ENCODE peak calls at places on chromosomes 7 and 10, in four cellular contexts. One of them, this sample, is unnamed. For H3K4me1, the result is how much of the 10 kb centered on the place peaks cover.

GRCh38 chr10:124733566-124734245 is 10.5 kb downstream of the FAM53B start:
- DNase-seq in Karpas-422: no peak
- DNase-seq in mesendoderm: no peak
- DNase-seq in neuronal stem cell: no peak
- DNase-seq in this sample: no peak

GRCh38 chr7:81769891-81770818 is at the start of gene HGF:
- DNase-seq in Karpas-422: no peak
- DNase-seq in mesendoderm: peak
- DNase-seq in neuronal stem cell: no peak
- DNase-seq in this sample: no peak

GRCh38 chr10:44662002-44662401 is 249.1 kb upstream of the TMEM72 start:
- DNase-seq in Karpas-422: no peak
- DNase-seq in mesendoderm: no peak
- DNase-seq in neuronal stem cell: no peak
- DNase-seq in this sample: no peak

GRCh38 chr7:151013728-151014497 is 10.4 kb downstream of the ATG9B start:
- DNase-seq in Karpas-422: peak
- DNase-seq in mesendoderm: peak
- DNase-seq in neuronal stem cell: peak
- DNase-seq in this sample: no peak

GRCh38 chr7:117119192-117119924 is 166.1 kb downstream of the ST7 start:
- DNase-seq in Karpas-422: peak
- DNase-seq in mesendoderm: peak
- DNase-seq in neuronal stem cell: peak
- DNase-seq in this sample: peak

GRCh38 chr10:29590598-29591415 is 44.0 kb downstream of the SVIL start:
- DNase-seq in Karpas-422: peak
- DNase-seq in mesendoderm: peak
- DNase-seq in neuronal stem cell: peak
- DNase-seq in this sample: no peak

GRCh38 chr10:103676851-103677417 is 178.4 kb downstream of the SH3PXD2A start:
- DNase-seq in Karpas-422: no peak
- DNase-seq in mesendoderm: peak
- DNase-seq in neuronal stem cell: no peak
- DNase-seq in this sample: no peak

GRCh38 chr10:84632866-84633265 is 304.5 kb downstream of the CCSER2 start:
- DNase-seq in Karpas-422: no peak
- DNase-seq in mesendoderm: peak
- DNase-seq in neuronal stem cell: no peak
- DNase-seq in this sample: no peak

GRCh38 chr7:22725585-22725984 is 1.4 kb upstream of the IL6 start:
- DNase-seq in Karpas-422: peak
- DNase-seq in mesendoderm: peak
- DNase-seq in neuronal stem cell: no peak
- DNase-seq in this sample: peak

DNA sequence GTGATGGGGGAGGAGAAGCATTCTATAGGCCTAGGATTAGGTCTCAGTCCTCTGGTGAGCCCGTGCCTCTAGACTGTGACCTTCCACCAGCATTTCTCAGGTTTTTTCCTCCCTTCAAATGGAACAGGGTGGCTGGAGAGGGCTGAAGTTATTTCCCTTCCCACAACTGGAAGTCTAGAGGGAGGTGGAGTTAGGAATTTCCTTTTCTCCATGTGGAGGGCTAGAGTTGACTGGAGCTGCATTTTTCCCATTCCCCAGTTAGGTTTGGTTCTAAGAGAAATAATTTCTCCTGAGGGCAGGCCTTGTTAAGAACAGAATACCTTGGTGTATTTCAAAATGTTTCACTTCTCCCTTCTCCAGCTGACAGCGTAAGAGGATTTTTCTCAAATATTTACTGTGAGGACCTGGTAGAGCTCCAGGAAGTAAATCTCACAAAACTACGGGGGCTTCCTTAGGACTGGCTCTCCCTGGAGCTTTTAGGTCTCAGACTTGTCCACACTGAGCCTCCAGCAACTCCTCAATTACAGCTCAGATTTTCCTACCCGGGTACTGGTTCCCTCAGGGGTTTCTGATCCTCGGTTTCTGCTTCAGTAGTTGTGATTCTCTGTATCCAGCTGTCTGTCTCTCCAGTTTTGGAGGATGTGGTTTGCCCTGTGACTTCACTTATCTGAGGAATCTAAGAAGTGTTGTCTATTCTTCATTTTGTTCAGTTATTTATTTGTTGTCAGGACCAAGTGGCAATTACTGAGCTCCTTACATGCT is 6.0 kb upstream of the REEP3 start:
- DNase-seq in Karpas-422: no peak
- DNase-seq in mesendoderm: peak
- DNase-seq in neuronal stem cell: no peak
- DNase-seq in this sample: no peak
- H3K4me1 ChIP-seq in Karpas-422: under half
- H3K4me1 ChIP-seq in mesendoderm: under half
- H3K4me1 ChIP-seq in neuronal stem cell: under half
- H3K4me1 ChIP-seq in this sample: under half

DNA sequence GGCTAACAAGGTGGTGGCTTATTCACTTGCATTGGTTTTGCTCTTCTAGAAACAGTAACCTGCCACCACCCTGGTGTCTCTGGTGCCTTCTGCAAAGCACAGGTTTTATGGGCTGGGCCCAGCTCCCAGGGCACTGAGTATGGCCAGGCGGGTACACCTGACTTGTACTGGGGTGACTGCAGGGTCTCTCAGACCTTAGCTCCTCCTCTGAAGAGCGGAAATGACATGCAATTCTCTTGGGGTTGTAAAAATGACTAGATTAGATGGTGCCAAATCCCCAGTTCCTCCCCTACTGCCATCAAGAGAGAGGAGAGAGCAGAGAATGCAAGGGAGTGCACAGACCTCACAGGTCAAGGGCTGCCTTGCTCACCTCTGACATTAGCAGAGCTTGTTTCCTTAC is 14.7 kb downstream of the ESYT2 start:
- DNase-seq in Karpas-422: peak
- DNase-seq in mesendoderm: peak
- DNase-seq in neuronal stem cell: no peak
- DNase-seq in this sample: no peak
- H3K4me3 ChIP-seq in Karpas-422: no peak
- H3K4me3 ChIP-seq in mesendoderm: no peak
- H3K4me3 ChIP-seq in neuronal stem cell: no peak
- H3K4me3 ChIP-seq in this sample: no peak

DNA sequence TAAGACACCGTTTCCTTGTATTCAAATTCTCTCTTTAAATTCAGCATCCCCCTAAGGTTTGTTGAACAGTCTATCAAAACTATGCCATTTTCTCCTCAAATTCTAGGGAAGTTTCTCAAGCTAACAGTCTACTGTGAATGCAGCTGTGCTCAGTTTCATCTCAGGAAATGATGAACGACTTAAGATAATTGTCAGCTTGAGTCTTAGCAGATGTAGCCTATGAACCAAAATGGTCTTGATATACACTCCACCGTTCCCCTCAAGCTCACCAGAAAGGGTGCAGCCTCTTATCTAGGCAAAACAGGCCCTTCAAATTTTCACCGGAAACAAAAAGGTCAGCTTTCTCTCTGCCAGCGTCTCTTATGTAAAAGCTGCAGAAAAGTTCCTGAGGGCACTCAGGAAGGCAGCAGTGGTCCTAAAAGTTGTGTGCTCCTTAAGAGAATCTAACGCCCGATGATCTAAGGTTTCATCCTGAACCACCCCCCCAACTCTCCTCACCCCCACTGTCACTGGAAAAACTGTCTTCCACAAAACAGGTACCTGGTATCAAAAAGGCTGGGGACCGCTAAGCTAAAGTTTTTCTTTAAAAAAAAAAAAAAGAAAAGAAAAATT is 2.1 kb downstream of the DNAJC9 start:
- DNase-seq in Karpas-422: no peak
- DNase-seq in mesendoderm: no peak
- DNase-seq in neuronal stem cell: no peak
- DNase-seq in this sample: no peak
- H3K4me1 ChIP-seq in Karpas-422: half or more
- H3K4me1 ChIP-seq in mesendoderm: under half
- H3K4me1 ChIP-seq in neuronal stem cell: under half
- H3K4me1 ChIP-seq in this sample: under half

DNA sequence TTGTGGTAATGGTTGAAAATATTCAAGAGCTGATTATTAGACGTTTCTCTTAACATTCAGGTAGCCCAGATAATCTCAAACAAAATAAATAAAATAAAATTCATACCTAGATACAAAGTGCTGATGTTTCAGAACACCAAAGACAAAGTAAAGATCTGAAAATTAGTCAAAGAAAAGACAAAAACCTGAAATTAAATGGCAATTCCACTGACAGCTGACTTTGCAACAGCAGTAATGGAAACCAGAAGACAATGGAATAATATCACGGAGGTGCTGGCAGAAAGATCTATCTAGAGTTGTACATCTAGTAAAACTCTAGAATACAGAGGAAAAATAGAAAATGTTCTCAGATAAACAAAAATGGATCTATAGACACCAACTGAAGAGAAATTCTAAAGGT is 58.0 kb upstream of the IKZF1 start:
- DNase-seq in Karpas-422: no peak
- DNase-seq in mesendoderm: peak
- DNase-seq in neuronal stem cell: no peak
- DNase-seq in this sample: no peak
- H3K4me3 ChIP-seq in Karpas-422: no peak
- H3K4me3 ChIP-seq in mesendoderm: no peak
- H3K4me3 ChIP-seq in neuronal stem cell: no peak
- H3K4me3 ChIP-seq in this sample: no peak

GRCh38 chr10:94402204-94403033 is at the start of gene TBC1D12:
- DNase-seq in Karpas-422: no peak
- DNase-seq in mesendoderm: peak
- DNase-seq in neuronal stem cell: peak
- DNase-seq in this sample: peak
- H3K4me1 ChIP-seq in Karpas-422: under half
- H3K4me1 ChIP-seq in mesendoderm: under half
- H3K4me1 ChIP-seq in neuronal stem cell: under half
- H3K4me1 ChIP-seq in this sample: under half

This sample was measured in HAP-1.